ENCODE peak calls at places on chromosomes 4 and X, in six cellular contexts. A, P, Q, E, B and V are unnamed samples. For H3K4me1, the result is how much of the 10 kb centered on the place peaks cover.

GRCh38 chr4:61202638-61203495 is 2.7 kb downstream of the ADGRL3 start:
- DNase-seq in A (no peak), P (no peak), Q (no peak), E (no peak), B (no peak), V (no peak)

GRCh38 chr4:96677499-96677898 is 837.6 kb downstream of the PDHA2 start:
- DNase-seq in A (no peak), P (no peak), Q (no peak), E (no peak), B (no peak), V (no peak)

GRCh38 chrX:73943900-73944581 is 359.9 kb upstream of the ZCCHC13 start:
- DNase-seq in A (peak), P (peak), Q (peak), E (peak), B (peak), V (peak)

GRCh38 chr4:87732033-87732770 is 67.2 kb upstream of the IBSP start:
- DNase-seq in A (no peak), P (no peak), Q (no peak), E (no peak), B (no peak), V (no peak)

GRCh38 chrX:124232523-124233201 is 99.8 kb upstream of the TEX13D start:
- DNase-seq in A (no peak), P (no peak), Q (no peak), E (no peak), B (no peak), V (no peak)

GRCh38 chr4:4502694-4503311 is 39.0 kb downstream of the STX18 start:
- DNase-seq in A (no peak), P (no peak), Q (no peak), E (no peak), B (no peak), V (no peak)

GRCh38 chrX:19888419-19888879 is 1.0 kb upstream of the SH3KBP1 start:
- DNase-seq in A (no peak), P (no peak), Q (peak), E (no peak), B (no peak), V (peak)

GRCh38 chrX:33447285-33447684 is 235.9 kb upstream of the DMD start:
- DNase-seq in A (no peak), P (no peak), Q (no peak), E (no peak), B (no peak), V (no peak)

GRCh38 chrX:70970482-70970999 is 39.6 kb upstream of the SLC7A3 start:
- DNase-seq in A (no peak), P (no peak), Q (peak), E (no peak), B (no peak), V (no peak)

GRCh38 chr4:3229964-3230363 is 19.0 kb upstream of the MSANTD1 start:
- DNase-seq in A (no peak), P (peak), Q (no peak), E (no peak), B (no peak), V (no peak)

GRCh38 chrX:67607436-67607835 is 63.6 kb downstream of the AR start:
- DNase-seq in A (no peak), P (no peak), Q (no peak), E (no peak), B (no peak), V (no peak)

GRCh38 chrX:19840899-19841648 is 46.3 kb downstream of the SH3KBP1 start:
- DNase-seq in A (no peak), P (no peak), Q (no peak), E (peak), B (no peak), V (no peak)

GRCh38 chrX:131792356-131792749 is 230.7 kb upstream of the STK26 start:
- DNase-seq in A (no peak), P (peak), Q (peak), E (peak), B (no peak), V (peak)

GRCh38 chrX:80334583-80334982 is 85.7 kb upstream of the TENT5D start:
- DNase-seq in A (no peak), P (no peak), Q (no peak), E (no peak), B (no peak), V (no peak)
- H3K4me3 ChIP-seq in A (no peak), P (peak), Q (peak), E (no peak), B (peak), V (peak)

GRCh38 chr4:15653430-15653829 is 1.7 kb downstream of the FBXL5 start:
- DNase-seq in A (no peak), P (no peak), Q (no peak), E (no peak), B (no peak), V (no peak)

GRCh38 chr4:15651682-15652081 is 3.5 kb downstream of the FBXL5 start:
- DNase-seq in A (no peak), P (no peak), Q (no peak), E (no peak), B (no peak), V (no peak)

GRCh38 chr4:15653864-15654391 is 1.2 kb downstream of the FBXL5 start:
- DNase-seq in A (no peak), P (no peak), Q (peak), E (no peak), B (no peak), V (no peak)

GRCh38 chr4:15649914-15650545 is 5.1 kb downstream of the FBXL5 start:
- DNase-seq in A (no peak), P (no peak), Q (peak), E (no peak), B (no peak), V (no peak)

GRCh38 chr4:15652191-15652590 is 3.0 kb downstream of the FBXL5 start:
- DNase-seq in A (no peak), P (no peak), Q (no peak), E (no peak), B (no peak), V (no peak)
- H3K4me1 ChIP-seq in A (half or more), P (half or more), Q (under half), E (under half), B (half or more), V (half or more)

DNA sequence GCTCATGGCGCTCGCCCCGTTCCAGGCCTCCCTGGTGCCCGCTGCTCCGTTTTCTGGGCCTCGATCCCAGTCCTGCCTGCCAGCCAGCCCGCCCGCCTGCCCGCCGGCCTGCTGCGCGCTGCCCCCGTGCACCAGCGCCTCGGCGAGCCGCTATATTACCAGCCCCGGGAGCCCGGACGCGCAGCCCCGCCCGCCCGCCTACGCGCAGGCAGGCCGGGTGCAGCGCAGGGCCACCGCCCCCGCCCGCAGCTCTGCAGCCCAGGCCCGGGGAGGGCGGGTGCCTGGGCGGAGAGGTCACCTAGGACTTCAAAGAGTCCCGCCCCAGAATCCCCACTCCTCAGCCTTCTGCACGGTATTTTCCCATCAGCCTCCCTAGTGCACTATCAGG is at the start of gene MAOB:
- DNase-seq in A (no peak), P (peak), Q (no peak), E (peak), B (peak), V (peak)
- H3K4me3 ChIP-seq in A (peak), P (peak), Q (no peak), E (peak), B (peak), V (peak)

DNA sequence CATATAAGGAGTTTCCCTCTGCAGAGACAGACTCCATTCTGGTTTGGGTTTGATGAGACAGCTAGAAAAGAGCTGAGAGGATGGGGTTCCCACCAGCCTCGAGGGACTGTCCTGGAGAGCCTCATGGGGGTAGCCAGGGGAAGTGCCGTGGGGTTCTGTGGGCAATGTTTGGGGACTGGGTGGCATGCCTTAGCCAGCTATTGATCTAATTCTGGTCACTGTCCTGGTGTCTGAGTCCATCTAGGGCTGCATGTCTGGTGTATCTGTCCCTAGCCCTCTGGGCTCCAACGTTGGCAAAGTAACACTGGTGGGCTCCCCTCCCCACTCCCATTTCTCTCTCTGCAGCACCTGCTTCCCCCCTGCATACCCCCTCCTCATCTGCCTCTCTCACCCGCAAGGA is 135.4 kb downstream of the SMIM20 start:
- DNase-seq in A (no peak), P (no peak), Q (no peak), E (no peak), B (no peak), V (no peak)
- H3K4me1 ChIP-seq in A (under half), P (under half), Q (under half), E (under half), B (under half), V (under half)

GRCh38 chr4:85951-86350 is 32.8 kb downstream of the ZNF595 start:
- DNase-seq in A (no peak), P (no peak), Q (no peak), E (no peak), B (no peak), V (no peak)
- H3K4me3 ChIP-seq in A (no peak), P (no peak), Q (no peak), E (no peak), B (no peak), V (no peak)

GRCh38 chr4:105140684-105141490 is 5.8 kb upstream of the TET2 start:
- DNase-seq in A (no peak), P (no peak), Q (peak), E (no peak), B (no peak), V (peak)
- H3K4me1 ChIP-seq in A (under half), P (under half), Q (under half), E (under half), B (under half), V (under half)